ENCODE peak calls at places on chromosomes 1 and 21, in ten cellular contexts. E is stomach; Y is GDM1; W is astrocyte of the spinal cord; K is NCI-H69; L is stimulated activated CD8-positive, alpha-beta memory T cell treated with anti-CD3 and anti-CD28 coated beads, Interleukin-2, amount 100 ng/mL, for 48 hours; T is islet precursor cell; U is AG08395; A is coronary artery; G is NCI-H1092. Z is an unnamed sample.

GRCh38 chr1:108670131-108670773 is 9.4 kb upstream of the HENMT1 start:
- DNase-seq in E (no peak), Y (no peak), W (no peak), K (no peak), L (no peak), T (no peak), U (peak; percentile 36), A (no peak), G (no peak), Z (no peak)

GRCh38 chr1:204081156-204081790 is 8.4 kb downstream of the SOX13 start:
- DNase-seq in E (no peak), Y (no peak), W (no peak), K (no peak), L (no peak), T (no peak), U (no peak), A (no peak), G (no peak), Z (no peak)

GRCh38 chr1:22288593-22289241 is 145.8 kb upstream of the WNT4 start:
- DNase-seq in E (peak; percentile 14), Y (no peak), W (no peak), K (no peak), L (no peak), T (peak; percentile 83), U (no peak), A (peak; percentile 28), G (no peak), Z (no peak)

GRCh38 chr1:62407398-62408009 is 29.3 kb upstream of the USP1 start:
- DNase-seq in E (no peak), Y (peak; percentile 5), W (peak; percentile 59), K (peak; percentile 70), L (no peak), T (no peak), U (peak; percentile 72), A (no peak), G (peak; percentile 25), Z (no peak)

GRCh38 chr1:17201201-17202021 is 3.5 kb upstream of the PADI1 start:
- DNase-seq in E (no peak), Y (no peak), W (peak; percentile 46), K (no peak), L (no peak), T (peak; percentile 49), U (no peak), A (peak; percentile 60), G (no peak), Z (no peak)

GRCh38 chr1:193558491-193559028 is 372.1 kb upstream of the B3GALT2 start:
- DNase-seq in E (no peak), Y (peak; percentile 22), W (peak; percentile 96), K (peak; percentile 39), L (no peak), T (no peak), U (no peak), A (no peak), G (no peak), Z (peak; percentile 70)

GRCh38 chr21:46096997-46097825 is 701 bp upstream of the COL6A2 start:
- DNase-seq in E (peak; percentile 24), Y (no peak), W (no peak), K (no peak), L (no peak), T (peak; percentile 66), U (peak; percentile 14), A (peak; percentile 79), G (no peak), Z (no peak)

GRCh38 chr1:74753104-74753503 is 20.2 kb downstream of the TYW3 start:
- DNase-seq in E (no peak), Y (no peak), W (no peak), K (no peak), L (no peak), T (no peak), U (no peak), A (no peak), G (no peak), Z (no peak)